ENCODE peak calls at places on chromosomes 2 and 18, in five cellular contexts. Y is esophagus squamous epithelium, V is GM12892, O is K562, H is A549. K is an unnamed sample.

GRCh38 chr2:170670651-170671050 is 44.5 kb upstream of the SP5 start:
- DNase-seq in Y (no peak), V (no peak), O (no peak), H (no peak), K (no peak)

GRCh38 chr2:236351966-236352525 is 87.8 kb upstream of the ASB18 start:
- DNase-seq in Y (no peak), V (no peak), O (no peak), H (no peak), K (no peak)

GRCh38 chr2:235432741-235433520 is 60.9 kb upstream of the AGAP1 start:
- DNase-seq in Y (no peak), V (no peak), O (no peak), H (no peak), K (no peak)

GRCh38 chr18:527136-527535 is 26.6 kb upstream of the COLEC12 start:
- DNase-seq in Y (no peak), V (no peak), O (no peak), H (no peak), K (no peak)

GRCh38 chr2:111900859-111901258 is 2.5 kb downstream of the MERTK start:
- DNase-seq in Y (no peak), V (no peak), O (no peak), H (peak; percentile 22), K (no peak)

GRCh38 chr2:234930397-234930796 is 21.4 kb upstream of the SH3BP4 start:
- DNase-seq in Y (no peak), V (no peak), O (no peak), H (no peak), K (no peak)

GRCh38 chr2:169765523-169765922 is 31.9 kb downstream of the KLHL23 start:
- DNase-seq in Y (no peak), V (no peak), O (no peak), H (no peak), K (no peak)

GRCh38 chr2:189369566-189369965 is 71.7 kb upstream of the WDR75 start:
- DNase-seq in Y (no peak), V (no peak), O (no peak), H (peak; percentile 6), K (no peak)

GRCh38 chr2:111632661-111633060 is 251.3 kb downstream of the ANAPC1 start:
- DNase-seq in Y (no peak), V (no peak), O (no peak), H (no peak), K (no peak)

GRCh38 chr2:70002241-70002896 is 40.9 kb upstream of the ASPRV1 start:
- DNase-seq in Y (no peak), V (no peak), O (no peak), H (no peak), K (no peak)

GRCh38 chr2:207225773-207226172 is 60.0 kb upstream of the KLF7 start:
- DNase-seq in Y (no peak), V (no peak), O (no peak), H (no peak), K (no peak)

GRCh38 chr18:41642756-41643155 is 312.3 kb upstream of the PIK3C3 start:
- DNase-seq in Y (no peak), V (no peak), O (no peak), H (no peak), K (no peak)

GRCh38 chr2:45851576-45852304 is 200.3 kb downstream of the PRKCE start:
- DNase-seq in Y (no peak), V (no peak), O (no peak), H (peak; percentile 15), K (no peak)

GRCh38 chr18:770583-770961 is 41.5 kb downstream of the YES1 start:
- DNase-seq in Y (no peak), V (no peak), O (no peak), H (no peak), K (no peak)

GRCh38 chr2:128178144-128178649 is 87.2 kb downstream of the UGGT1 start:
- DNase-seq in Y (no peak), V (no peak), O (no peak), H (no peak), K (no peak)

GRCh38 chr2:207113403-207113802 is 52.3 kb downstream of the KLF7 start:
- DNase-seq in Y (no peak), V (no peak), O (no peak), H (no peak), K (no peak)

GRCh38 chr2:224709276-224709675 is 6.9 kb downstream of the CCDC195 start:
- DNase-seq in Y (no peak), V (no peak), O (no peak), H (no peak), K (no peak)

GRCh38 chr2:96171836-96172235 is 26.6 kb upstream of the DUSP2 start:
- DNase-seq in Y (no peak), V (no peak), O (no peak), H (no peak), K (no peak)

GRCh38 chr2:117555965-117556364 is 258.5 kb upstream of the DDX18 start:
- DNase-seq in Y (no peak), V (no peak), O (no peak), H (no peak), K (no peak)

GRCh38 chr2:222641336-222641735 is 14.6 kb downstream of the FARSB start:
- DNase-seq in Y (no peak), V (no peak), O (no peak), H (no peak), K (no peak)

GRCh38 chr18:50870138-50870845 is 8.6 kb upstream of the ME2 start:
- DNase-seq in Y (no peak), V (no peak), O (no peak), H (no peak), K (no peak)

GRCh38 chr18:36519358-36519757 is 221.8 kb downstream of the FHOD3 start:
- DNase-seq in Y (no peak), V (no peak), O (no peak), H (no peak), K (no peak)

GRCh38 chr18:63986885-63987284 is 17.0 kb downstream of the SERPINB8 start:
- DNase-seq in Y (no peak), V (no peak), O (no peak), H (no peak), K (no peak)

GRCh38 chr18:55897101-55897500 is 309.1 kb upstream of the TCF4 start:
- DNase-seq in Y (no peak), V (no peak), O (no peak), H (no peak), K (no peak)

GRCh38 chr2:239778861-239779591 is 246.1 kb downstream of the NDUFA10 start:
- DNase-seq in Y (no peak), V (no peak), O (no peak), H (no peak), K (no peak)

GRCh38 chr18:44568986-44569385 is 111.7 kb upstream of the SETBP1 start:
- DNase-seq in Y (no peak), V (no peak), O (no peak), H (no peak), K (no peak)

DNA sequence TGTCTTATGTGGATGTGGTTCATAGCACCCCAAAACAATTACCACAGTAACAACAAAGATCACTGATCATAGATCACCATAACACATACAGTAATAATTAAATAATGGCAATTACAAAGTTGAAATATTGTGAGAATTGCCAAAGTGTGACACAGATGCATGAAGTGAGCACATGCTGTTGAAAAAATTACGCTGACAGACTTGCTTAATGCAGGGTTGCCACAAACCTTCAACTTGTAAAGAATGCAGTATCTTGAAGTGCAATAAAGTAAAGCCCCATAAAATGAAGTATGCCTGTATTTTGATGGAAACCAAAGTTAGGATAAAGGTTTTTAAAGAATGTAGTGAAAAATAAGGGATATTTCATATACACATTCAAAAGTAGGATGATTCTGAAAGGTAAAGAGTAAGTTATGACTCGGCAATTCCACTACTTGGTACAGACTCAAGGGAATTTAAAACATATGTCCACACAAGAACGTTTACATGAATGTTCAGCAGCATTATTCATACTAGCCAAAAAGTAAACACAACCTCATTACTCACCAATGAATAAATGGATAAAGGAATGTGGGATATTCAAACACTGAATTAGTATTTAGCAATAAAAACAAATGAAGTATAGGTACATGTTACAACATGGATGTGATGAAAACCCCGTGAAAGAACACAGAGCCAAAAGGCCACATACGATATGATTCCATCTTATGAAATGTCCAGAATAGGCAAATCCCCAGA is 61.6 kb downstream of the SCN9A start:
- DNase-seq in Y (no peak), V (no peak), O (no peak), H (no peak), K (no peak)
- TF ChIP-seq POLR2A in Y (no peak), V (no peak), O (no peak), H (no peak), K (no peak)

DNA sequence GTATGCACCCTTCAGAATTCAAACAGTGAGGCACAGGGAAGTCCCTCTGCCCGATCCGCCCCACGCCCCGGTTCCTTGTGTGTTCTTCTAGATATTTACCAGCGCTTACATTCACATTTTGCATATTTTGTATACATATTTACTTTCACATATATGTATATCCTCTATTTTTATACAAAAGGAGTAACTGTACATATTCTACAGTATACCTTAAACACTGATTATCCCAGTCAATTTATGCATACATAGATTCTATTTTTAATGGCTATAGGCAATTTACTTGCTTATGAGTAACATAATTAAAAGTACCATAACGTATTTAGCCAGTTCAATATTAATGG is 309 bp upstream of the DUSP11 start:
- DNase-seq in Y (no peak), V (no peak), O (no peak), H (no peak), K (no peak)
- TF ChIP-seq POLR2A in Y (no peak), V (no peak), O (no peak), H (no peak), K (no peak)

GRCh38 chr2:237482485-237482884 is 4.6 kb upstream of the MLPH start:
- DNase-seq in Y (no peak), V (no peak), O (no peak), H (no peak), K (no peak)

GRCh38 chr2:237478969-237479368 is 8.1 kb upstream of the MLPH start:
- DNase-seq in Y (no peak), V (no peak), O (no peak), H (no peak), K (no peak)

GRCh38 chr2:237483018-237483731 is 3.9 kb upstream of the MLPH start:
- DNase-seq in Y (no peak), V (no peak), O (no peak), H (peak; percentile 58), K (no peak)

GRCh38 chr2:237479747-237480146 is 7.3 kb upstream of the MLPH start:
- DNase-seq in Y (no peak), V (no peak), O (no peak), H (no peak), K (no peak)

DNA sequence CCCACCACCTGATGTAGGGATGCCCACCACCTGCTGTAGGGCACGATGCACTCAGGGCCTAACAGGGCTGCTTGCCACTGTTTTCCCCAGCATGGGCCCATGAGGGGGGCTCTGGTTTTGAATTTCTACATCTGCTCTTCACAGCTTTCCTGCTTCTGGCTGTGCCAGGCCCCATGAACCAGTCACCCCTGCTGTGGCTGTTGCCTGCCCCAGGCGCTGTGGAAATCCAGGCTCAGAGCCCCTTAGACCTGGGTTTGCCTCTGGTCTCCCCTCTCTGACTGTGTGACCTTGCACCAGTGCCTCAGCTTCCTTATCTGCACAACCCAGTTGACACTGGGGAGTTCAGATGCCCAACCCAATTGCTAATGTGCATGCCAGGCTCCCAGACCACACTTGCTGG is 6.1 kb upstream of the MLPH start:
- DNase-seq in Y (no peak), V (no peak), O (no peak), H (no peak), K (no peak)
- TF ChIP-seq POLR2A in Y (no peak), V (no peak), O (no peak), H (no peak), K (no peak)

GRCh38 chr2:214809751-214810564 is 475 bp upstream of the BARD1 start:
- DNase-seq in Y (peak; percentile 91), V (peak; percentile 84), O (peak; percentile 91), H (peak; percentile 83), K (peak; percentile 88)

GRCh38 chr2:214808481-214808931 is 977 bp downstream of the BARD1 start:
- DNase-seq in Y (no peak), V (no peak), O (no peak), H (no peak), K (no peak)

GRCh38 chr2:214810670-214811069 is 1.2 kb upstream of the BARD1 start:
- DNase-seq in Y (no peak), V (no peak), O (peak; percentile 5), H (no peak), K (no peak)

GRCh38 chr2:214808961-214809750 is at the start of gene BARD1:
- DNase-seq in Y (peak; percentile 7), V (peak; percentile 27), O (peak; percentile 17), H (peak; percentile 46), K (peak; percentile 20)
- TF ChIP-seq POLR2A in Y (peak; percentile 11), V (no peak), O (peak; percentile 63), H (peak; percentile 58), K (no peak)

K was measured in GM12891.